ENCODE peak calls at places on chromosomes 4 and X, in ten cellular contexts. H is transverse colon, E is K562, G is A549, Y is sigmoid colon, M is breast epithelium, K is suprapubic skin, X is Peyer's patch, S is spleen, P is gastrocnemius medialis. T is an unnamed sample.

GRCh38 chrX:136525738-136526606 is 6.0 kb upstream of the VGLL1 start:
- DNase-seq in H (peak), E (no peak), G (peak), Y (peak), M (peak), K (no peak), X (peak), S (no peak), P (peak), T (peak)

GRCh38 chr4:122555216-122555615 is 65.7 kb downstream of the IL21 start:
- DNase-seq in H (no peak), E (no peak), G (no peak), Y (no peak), M (no peak), K (no peak), X (no peak), S (no peak), P (no peak), T (no peak)

GRCh38 chr4:89889289-89889688 is 5.4 kb upstream of the MMRN1 start:
- DNase-seq in H (no peak), E (peak), G (no peak), Y (no peak), M (no peak), K (no peak), X (no peak), S (no peak), P (no peak), T (no peak)

GRCh38 chr4:145404754-145405153 is 76.9 kb upstream of the SMAD1 start:
- DNase-seq in H (no peak), E (no peak), G (no peak), Y (no peak), M (no peak), K (no peak), X (no peak), S (no peak), P (no peak), T (no peak)

GRCh38 chrX:123626962-123627361 is 105.9 kb downstream of the THOC2 start:
- DNase-seq in H (no peak), E (no peak), G (no peak), Y (no peak), M (no peak), K (no peak), X (no peak), S (no peak), P (no peak), T (no peak)

GRCh38 chr4:79958511-79959264 is 114.3 kb downstream of the ANTXR2 start:
- DNase-seq in H (no peak), E (no peak), G (no peak), Y (no peak), M (no peak), K (no peak), X (no peak), S (no peak), P (no peak), T (no peak)

GRCh38 chrX:109858602-109859341 is 125.7 kb upstream of the ACSL4 start:
- DNase-seq in H (no peak), E (no peak), G (no peak), Y (no peak), M (no peak), K (no peak), X (no peak), S (no peak), P (no peak), T (no peak)

GRCh38 chr4:147334478-147334877 is 146.4 kb upstream of the EDNRA start:
- DNase-seq in H (no peak), E (no peak), G (peak), Y (no peak), M (no peak), K (no peak), X (no peak), S (no peak), P (no peak), T (no peak)

GRCh38 chr4:128502818-128503527 is 215.4 kb upstream of the PGRMC2 start:
- DNase-seq in H (no peak), E (no peak), G (no peak), Y (no peak), M (no peak), K (no peak), X (no peak), S (no peak), P (no peak), T (no peak)

GRCh38 chr4:55612341-55612740 is 20.3 kb upstream of the PDCL2 start:
- DNase-seq in H (no peak), E (no peak), G (no peak), Y (no peak), M (no peak), K (no peak), X (no peak), S (no peak), P (no peak), T (no peak)

GRCh38 chr4:38914859-38915258 is 47.3 kb downstream of the FAM114A1 start:
- DNase-seq in H (no peak), E (no peak), G (no peak), Y (no peak), M (no peak), K (no peak), X (no peak), S (no peak), P (no peak), T (no peak)

GRCh38 chr4:133152330-133152791 is 3.3 kb downstream of the PCDH10 start:
- DNase-seq in H (no peak), E (no peak), G (no peak), Y (no peak), M (no peak), K (peak), X (no peak), S (no peak), P (no peak), T (no peak)

GRCh38 chr4:133152801-133153526 is 3.9 kb downstream of the PCDH10 start:
- DNase-seq in H (no peak), E (no peak), G (no peak), Y (no peak), M (no peak), K (peak), X (no peak), S (no peak), P (no peak), T (no peak)

GRCh38 chr4:133150643-133151300 is 1.7 kb downstream of the PCDH10 start:
- DNase-seq in H (no peak), E (no peak), G (peak), Y (peak), M (no peak), K (no peak), X (no peak), S (no peak), P (no peak), T (no peak)

GRCh38 chr4:133151301-133151680 is 2.2 kb downstream of the PCDH10 start:
- DNase-seq in H (no peak), E (no peak), G (peak), Y (peak), M (no peak), K (no peak), X (no peak), S (no peak), P (no peak), T (no peak)

GRCh38 chr4:133151681-133152329 is 2.7 kb downstream of the PCDH10 start:
- DNase-seq in H (no peak), E (no peak), G (peak), Y (peak), M (no peak), K (peak), X (no peak), S (no peak), P (no peak), T (no peak)
- TF ChIP-seq CTCF in H (no peak), E (no peak), G (no peak), Y (no peak), M (no peak), K (no peak), X (no peak), S (no peak), P (no peak), T (no peak)

DNA sequence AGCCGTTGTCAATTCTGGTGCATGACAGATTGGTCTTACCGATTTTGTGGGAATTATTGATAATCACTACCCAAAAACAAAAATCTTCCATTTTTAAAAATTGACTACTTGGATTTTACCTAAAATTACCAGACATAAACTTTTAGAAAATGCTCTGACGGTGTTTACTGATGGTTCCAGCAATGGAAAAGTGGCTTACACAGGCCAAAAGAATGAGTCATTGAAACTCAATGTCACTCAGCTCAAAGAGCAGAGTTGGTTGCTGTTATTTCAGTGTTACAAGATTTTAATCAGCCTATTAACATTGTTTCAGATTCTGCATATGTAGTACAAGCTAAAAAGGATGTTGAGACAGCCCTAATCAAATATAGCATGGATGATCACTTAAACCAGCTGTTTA is 23.0 kb upstream of the UGT2B17 start:
- DNase-seq in H (no peak), E (no peak), G (no peak), Y (no peak), M (no peak), K (no peak), X (no peak), S (no peak), P (no peak), T (no peak)
- H3K27ac ChIP-seq in H (no peak), E (no peak), G (no peak), Y (no peak), M (no peak), K (no peak), X (no peak), S (no peak), P (no peak), T (no peak)

DNA sequence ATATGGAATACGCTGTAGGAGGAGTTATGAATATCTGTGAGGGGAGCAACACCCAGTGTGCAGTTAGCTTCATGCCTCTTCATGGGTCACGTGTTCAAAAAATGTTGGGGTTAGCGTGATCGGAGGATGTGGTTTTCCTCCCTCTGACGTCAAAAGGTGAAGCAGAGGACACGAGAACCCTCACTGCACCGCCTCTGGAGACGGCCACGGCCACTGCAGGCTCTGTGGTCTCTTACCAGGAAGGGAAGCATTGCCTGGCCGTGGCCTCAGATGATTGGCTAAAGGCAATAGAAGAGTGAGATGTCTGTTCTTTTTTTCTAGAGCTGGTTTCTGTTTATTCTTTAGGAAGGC is 28.9 kb downstream of the HTT-AS start:
- DNase-seq in H (peak), E (no peak), G (peak), Y (peak), M (no peak), K (no peak), X (peak), S (peak), P (no peak), T (no peak)
- TF ChIP-seq POLR2A in H (no peak), E (no peak), G (no peak), Y (no peak), M (no peak), K (no peak), X (no peak), S (no peak), P (no peak), T (no peak)

DNA sequence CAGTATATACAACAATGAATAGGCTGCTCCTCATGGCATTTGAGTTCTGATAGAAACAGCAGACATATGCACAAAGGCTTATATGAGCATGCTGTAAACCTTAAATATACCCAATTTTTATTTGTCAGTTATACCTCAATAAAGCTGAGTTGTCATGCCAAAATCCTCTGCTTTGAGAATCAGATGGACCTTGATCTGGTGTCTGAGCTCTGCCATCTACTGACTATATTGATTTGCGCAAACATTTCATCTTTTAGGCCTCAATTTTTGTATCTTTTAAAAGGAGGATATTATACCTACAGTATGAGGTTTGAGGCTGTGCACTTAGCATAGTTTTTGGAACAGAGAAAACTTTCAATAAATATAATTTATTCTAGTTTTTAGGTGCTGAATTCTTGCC is 85.2 kb downstream of the PRRG1 start:
- DNase-seq in H (no peak), E (no peak), G (no peak), Y (no peak), M (no peak), K (no peak), X (no peak), S (no peak), P (no peak), T (no peak)
- TF ChIP-seq CTCF in H (no peak), E (no peak), G (no peak), Y (no peak), M (no peak), K (no peak), X (no peak), S (no peak), P (no peak), T (no peak)

DNA sequence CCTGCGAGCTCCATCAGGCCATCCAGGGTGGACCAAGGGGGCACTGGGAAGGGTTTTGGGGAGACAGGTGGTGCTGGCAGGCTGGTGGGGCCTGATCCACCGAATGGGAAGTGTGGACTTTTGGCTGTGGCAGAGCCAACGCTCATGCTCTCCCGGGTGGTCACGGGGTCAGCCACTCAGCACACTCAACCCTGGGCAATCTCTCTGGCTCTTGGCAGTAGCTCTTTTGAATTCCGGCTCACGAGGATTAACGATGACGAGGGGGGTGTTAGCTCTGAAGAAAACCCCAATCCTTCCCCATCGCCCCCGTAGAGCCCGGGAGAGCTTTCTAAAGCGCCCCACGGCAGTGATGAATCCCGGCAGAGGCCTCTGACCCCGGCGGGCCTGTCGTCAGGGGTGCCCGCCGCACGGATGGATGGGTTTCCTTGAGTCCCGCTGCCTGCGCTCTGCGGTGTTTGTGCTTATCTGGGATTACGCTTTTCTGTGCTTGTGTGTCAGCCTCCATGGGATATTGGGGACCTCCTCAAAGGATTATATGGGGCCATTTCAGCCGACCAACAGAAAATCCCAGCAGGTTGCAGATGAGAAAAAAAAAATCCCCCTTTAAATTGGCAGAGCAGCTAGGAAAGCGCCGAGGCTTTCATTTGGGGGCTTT is 156.8 kb upstream of the PSAPL1 start:
- DNase-seq in H (no peak), E (no peak), G (no peak), Y (no peak), M (no peak), K (no peak), X (no peak), S (no peak), P (no peak), T (no peak)
- H3K27ac ChIP-seq in H (no peak), E (no peak), G (no peak), Y (no peak), M (no peak), K (no peak), X (no peak), S (no peak), P (no peak), T (no peak)

T was measured in prostate gland.